ENCODE peak calls at places on chromosomes 2 and 18, in five cellular contexts. One of them, this sample, is unnamed.

GRCh38 chr2:119231975-119232665 is 8.5 kb downstream of the STEAP3 start:
- DNase-seq in dorsolateral prefrontal cortex: no peak
- DNase-seq in fibroblast of the aortic adventitia: peak; percentile 21
- DNase-seq in lower leg skin: no peak
- DNase-seq in heart right ventricle: no peak
- DNase-seq in this sample: no peak

GRCh38 chr18:21450913-21451312 is 149.6 kb downstream of the ESCO1 start:
- DNase-seq in lower leg skin: no peak
- DNase-seq in fibroblast of the aortic adventitia: no peak
- DNase-seq in dorsolateral prefrontal cortex: no peak
- DNase-seq in heart right ventricle: no peak
- DNase-seq in this sample: no peak

GRCh38 chr18:37565985-37566478 is 434 bp upstream of the CELF4 start:
- DNase-seq in dorsolateral prefrontal cortex: peak; percentile 70
- DNase-seq in fibroblast of the aortic adventitia: peak; percentile 31
- DNase-seq in heart right ventricle: peak; percentile 54
- DNase-seq in lower leg skin: no peak
- DNase-seq in this sample: no peak

GRCh38 chr2:60707750-60708371 is 48.2 kb upstream of the PAPOLG start:
- DNase-seq in lower leg skin: no peak
- DNase-seq in fibroblast of the aortic adventitia: peak; percentile 59
- DNase-seq in heart right ventricle: no peak
- DNase-seq in dorsolateral prefrontal cortex: no peak
- DNase-seq in this sample: no peak

GRCh38 chr2:225735844-225736243 is 336.3 kb downstream of the NYAP2 start:
- DNase-seq in fibroblast of the aortic adventitia: peak; percentile 95
- DNase-seq in heart right ventricle: no peak
- DNase-seq in dorsolateral prefrontal cortex: no peak
- DNase-seq in lower leg skin: no peak
- DNase-seq in this sample: peak; percentile 83

GRCh38 chr18:13442451-13442850 is 223.9 kb downstream of the LDLRAD4 start:
- DNase-seq in heart right ventricle: no peak
- DNase-seq in dorsolateral prefrontal cortex: no peak
- DNase-seq in fibroblast of the aortic adventitia: no peak
- DNase-seq in lower leg skin: peak; percentile 78
- DNase-seq in this sample: no peak

GRCh38 chr2:20573611-20574422 is 77.1 kb downstream of the HS1BP3 start:
- DNase-seq in lower leg skin: no peak
- DNase-seq in heart right ventricle: no peak
- DNase-seq in fibroblast of the aortic adventitia: peak; percentile 74
- DNase-seq in dorsolateral prefrontal cortex: peak; percentile 76
- DNase-seq in this sample: peak; percentile 73

GRCh38 chr2:29108225-29108624 is 7.0 kb upstream of the CLIP4 start:
- DNase-seq in lower leg skin: no peak
- DNase-seq in heart right ventricle: no peak
- DNase-seq in fibroblast of the aortic adventitia: peak; percentile 88
- DNase-seq in dorsolateral prefrontal cortex: peak; percentile 59
- DNase-seq in this sample: peak; percentile 86

GRCh38 chr2:98458667-98459380 is 14.2 kb downstream of the INPP4A start:
- DNase-seq in lower leg skin: peak; percentile 75
- DNase-seq in dorsolateral prefrontal cortex: no peak
- DNase-seq in heart right ventricle: no peak
- DNase-seq in fibroblast of the aortic adventitia: no peak
- DNase-seq in this sample: no peak

GRCh38 chr18:67509711-67510110 is 6.8 kb downstream of the DSEL start:
- DNase-seq in lower leg skin: no peak
- DNase-seq in heart right ventricle: no peak
- DNase-seq in fibroblast of the aortic adventitia: peak; percentile 85
- DNase-seq in dorsolateral prefrontal cortex: no peak
- DNase-seq in this sample: no peak

GRCh38 chr2:86372641-86373502 is 35.4 kb upstream of the REEP1 start:
- DNase-seq in lower leg skin: no peak
- DNase-seq in dorsolateral prefrontal cortex: no peak
- DNase-seq in fibroblast of the aortic adventitia: peak; percentile 45
- DNase-seq in heart right ventricle: peak; percentile 55
- DNase-seq in this sample: no peak

GRCh38 chr2:134736167-134736885 is 17.5 kb upstream of the TMEM163 start:
- DNase-seq in fibroblast of the aortic adventitia: peak; percentile 72
- DNase-seq in dorsolateral prefrontal cortex: no peak
- DNase-seq in heart right ventricle: no peak
- DNase-seq in lower leg skin: no peak
- DNase-seq in this sample: peak; percentile 23

GRCh38 chr2:127032601-127033000 is 74.4 kb downstream of the BIN1 start:
- DNase-seq in lower leg skin: no peak
- DNase-seq in dorsolateral prefrontal cortex: no peak
- DNase-seq in heart right ventricle: no peak
- DNase-seq in fibroblast of the aortic adventitia: no peak
- DNase-seq in this sample: no peak

GRCh38 chr18:72541871-72542690 is 2.1 kb downstream of the CBLN2 start:
- DNase-seq in dorsolateral prefrontal cortex: no peak
- DNase-seq in lower leg skin: no peak
- DNase-seq in fibroblast of the aortic adventitia: no peak
- DNase-seq in heart right ventricle: no peak
- DNase-seq in this sample: no peak

GRCh38 chr2:31020713-31021112 is 117.5 kb downstream of the GALNT14 start:
- DNase-seq in heart right ventricle: no peak
- DNase-seq in fibroblast of the aortic adventitia: no peak
- DNase-seq in dorsolateral prefrontal cortex: no peak
- DNase-seq in lower leg skin: no peak
- DNase-seq in this sample: no peak

GRCh38 chr18:27363918-27364317 is 178.8 kb upstream of the CHST9 start:
- DNase-seq in lower leg skin: no peak
- DNase-seq in fibroblast of the aortic adventitia: peak; percentile 8
- DNase-seq in dorsolateral prefrontal cortex: no peak
- DNase-seq in heart right ventricle: no peak
- DNase-seq in this sample: no peak

GRCh38 chr2:170254293-170254732 is 76.4 kb downstream of the MYO3B start:
- DNase-seq in heart right ventricle: no peak
- DNase-seq in fibroblast of the aortic adventitia: no peak
- DNase-seq in dorsolateral prefrontal cortex: no peak
- DNase-seq in lower leg skin: no peak
- DNase-seq in this sample: no peak

GRCh38 chr2:11748018-11748860 is 1.8 kb downstream of the LPIN1 start:
- DNase-seq in lower leg skin: no peak
- DNase-seq in heart right ventricle: no peak
- DNase-seq in dorsolateral prefrontal cortex: no peak
- DNase-seq in fibroblast of the aortic adventitia: no peak
- DNase-seq in this sample: no peak

GRCh38 chr2:1744446-1745170 is at the start of gene PXDN:
- DNase-seq in fibroblast of the aortic adventitia: peak; percentile 76
- DNase-seq in lower leg skin: peak; percentile 89
- DNase-seq in dorsolateral prefrontal cortex: no peak
- DNase-seq in heart right ventricle: peak; percentile 61
- DNase-seq in this sample: no peak

GRCh38 chr2:119112770-119113488 is 45.6 kb downstream of the C1QL2 start:
- DNase-seq in dorsolateral prefrontal cortex: no peak
- DNase-seq in heart right ventricle: no peak
- DNase-seq in fibroblast of the aortic adventitia: no peak
- DNase-seq in lower leg skin: no peak
- DNase-seq in this sample: no peak

GRCh38 chr2:105113616-105114275 is 75.9 kb downstream of the MRPS9 start:
- DNase-seq in lower leg skin: no peak
- DNase-seq in fibroblast of the aortic adventitia: no peak
- DNase-seq in heart right ventricle: no peak
- DNase-seq in dorsolateral prefrontal cortex: no peak
- DNase-seq in this sample: no peak

GRCh38 chr2:149160701-149161217 is 122.3 kb downstream of the LYPD6B start:
- DNase-seq in dorsolateral prefrontal cortex: no peak
- DNase-seq in heart right ventricle: no peak
- DNase-seq in fibroblast of the aortic adventitia: no peak
- DNase-seq in lower leg skin: no peak
- DNase-seq in this sample: no peak

GRCh38 chr2:200054681-200055468 is 99.5 kb downstream of the MAIP1 start:
- DNase-seq in fibroblast of the aortic adventitia: no peak
- DNase-seq in heart right ventricle: no peak
- DNase-seq in dorsolateral prefrontal cortex: no peak
- DNase-seq in lower leg skin: no peak
- DNase-seq in this sample: no peak

DNA sequence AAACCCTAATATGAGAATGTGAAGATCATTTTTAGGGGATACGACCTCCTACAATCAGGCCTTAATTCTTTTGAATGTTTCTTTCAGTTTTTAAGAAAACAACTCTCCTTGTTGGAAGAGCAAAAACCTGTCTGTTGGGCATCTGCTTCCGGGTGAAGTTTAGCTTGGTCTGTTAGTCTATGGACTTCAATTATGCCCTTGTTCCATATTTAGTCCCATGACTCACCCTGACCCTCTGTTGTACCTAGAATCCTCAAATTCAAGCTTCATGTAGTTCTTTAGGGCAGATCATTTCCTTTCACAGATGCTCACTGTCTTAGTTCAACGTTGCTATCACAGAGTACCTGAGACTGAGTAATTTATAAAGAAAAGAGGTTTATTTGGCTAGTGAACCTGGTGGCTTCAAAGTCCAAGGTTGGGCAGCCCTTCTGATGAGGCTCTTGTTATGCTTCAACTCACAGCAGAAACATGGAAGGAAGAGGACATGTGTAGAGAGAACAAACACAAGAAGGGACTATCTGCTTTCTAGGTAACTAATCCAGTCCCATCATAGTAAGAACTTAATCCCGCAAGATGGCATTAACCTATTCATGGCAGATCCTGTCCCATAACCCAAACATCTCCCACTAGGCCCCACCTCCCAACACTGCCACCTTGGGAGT is 82.5 kb upstream of the SERPINE2 start:
- DNase-seq in dorsolateral prefrontal cortex: no peak
- DNase-seq in fibroblast of the aortic adventitia: no peak
- DNase-seq in lower leg skin: no peak
- DNase-seq in heart right ventricle: no peak
- DNase-seq in this sample: no peak
- H3K4me3 ChIP-seq in dorsolateral prefrontal cortex: no peak overlapping the region
- H3K4me3 ChIP-seq in fibroblast of the aortic adventitia: no peak overlapping the region
- H3K4me3 ChIP-seq in lower leg skin: no peak overlapping the region
- H3K4me3 ChIP-seq in heart right ventricle: no peak overlapping the region
- H3K4me3 ChIP-seq in this sample: no peak overlapping the region

GRCh38 chr18:11906181-11906580 is 1.9 kb downstream of the MPPE1 start:
- DNase-seq in dorsolateral prefrontal cortex: no peak
- DNase-seq in lower leg skin: no peak
- DNase-seq in fibroblast of the aortic adventitia: no peak
- DNase-seq in heart right ventricle: no peak
- DNase-seq in this sample: no peak

GRCh38 chr18:11909081-11909410 is 929 bp upstream of the MPPE1 start:
- DNase-seq in fibroblast of the aortic adventitia: peak; percentile 32
- DNase-seq in heart right ventricle: no peak
- DNase-seq in lower leg skin: no peak
- DNase-seq in dorsolateral prefrontal cortex: no peak
- DNase-seq in this sample: no peak

GRCh38 chr18:11908182-11909080 is at the start of gene MPPE1:
- DNase-seq in lower leg skin: peak; percentile 97
- DNase-seq in fibroblast of the aortic adventitia: peak; percentile 75
- DNase-seq in heart right ventricle: peak; percentile 89
- DNase-seq in dorsolateral prefrontal cortex: peak; percentile 80
- DNase-seq in this sample: peak; percentile 51

GRCh38 chr18:11906926-11907874 is 917 bp downstream of the MPPE1 start:
- DNase-seq in fibroblast of the aortic adventitia: no peak
- DNase-seq in lower leg skin: no peak
- DNase-seq in dorsolateral prefrontal cortex: no peak
- DNase-seq in heart right ventricle: no peak
- DNase-seq in this sample: no peak

GRCh38 chr18:11909597-11910026 is 1.5 kb upstream of the MPPE1 start:
- DNase-seq in dorsolateral prefrontal cortex: no peak
- DNase-seq in fibroblast of the aortic adventitia: peak; percentile 45
- DNase-seq in lower leg skin: no peak
- DNase-seq in heart right ventricle: no peak
- DNase-seq in this sample: no peak
- H3K4me3 ChIP-seq in dorsolateral prefrontal cortex: peak overlapping the region; percentile 91
- H3K4me3 ChIP-seq in fibroblast of the aortic adventitia: no peak overlapping the region
- H3K4me3 ChIP-seq in lower leg skin: no peak overlapping the region
- H3K4me3 ChIP-seq in heart right ventricle: no peak overlapping the region
- H3K4me3 ChIP-seq in this sample: no peak overlapping the region

DNA sequence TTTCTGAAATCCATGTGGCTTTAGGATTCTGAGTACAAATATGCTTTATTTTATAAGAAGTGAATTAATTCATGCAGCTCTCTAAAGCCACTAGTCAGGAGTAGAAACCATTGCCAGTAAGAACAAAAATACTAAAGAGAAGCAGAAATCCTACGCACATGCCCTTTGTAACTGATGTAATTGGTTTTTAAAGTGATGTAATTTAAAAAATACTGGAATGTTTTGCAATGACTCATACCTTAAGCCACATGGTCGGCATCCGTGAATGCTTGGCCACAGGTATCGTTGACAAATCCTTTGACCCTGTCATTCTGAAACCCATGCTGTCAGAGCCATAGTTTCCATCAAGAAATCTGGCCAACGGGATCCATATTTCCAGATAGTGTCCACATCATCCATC is 213.3 kb downstream of the ACKR3 start:
- DNase-seq in heart right ventricle: no peak
- DNase-seq in fibroblast of the aortic adventitia: peak; percentile 96
- DNase-seq in lower leg skin: peak; percentile 36
- DNase-seq in dorsolateral prefrontal cortex: no peak
- DNase-seq in this sample: peak; percentile 43
- H3K4me3 ChIP-seq in heart right ventricle: no peak overlapping the region
- H3K4me3 ChIP-seq in fibroblast of the aortic adventitia: no peak overlapping the region
- H3K4me3 ChIP-seq in lower leg skin: no peak overlapping the region
- H3K4me3 ChIP-seq in dorsolateral prefrontal cortex: no peak overlapping the region
- H3K4me3 ChIP-seq in this sample: no peak overlapping the region

DNA sequence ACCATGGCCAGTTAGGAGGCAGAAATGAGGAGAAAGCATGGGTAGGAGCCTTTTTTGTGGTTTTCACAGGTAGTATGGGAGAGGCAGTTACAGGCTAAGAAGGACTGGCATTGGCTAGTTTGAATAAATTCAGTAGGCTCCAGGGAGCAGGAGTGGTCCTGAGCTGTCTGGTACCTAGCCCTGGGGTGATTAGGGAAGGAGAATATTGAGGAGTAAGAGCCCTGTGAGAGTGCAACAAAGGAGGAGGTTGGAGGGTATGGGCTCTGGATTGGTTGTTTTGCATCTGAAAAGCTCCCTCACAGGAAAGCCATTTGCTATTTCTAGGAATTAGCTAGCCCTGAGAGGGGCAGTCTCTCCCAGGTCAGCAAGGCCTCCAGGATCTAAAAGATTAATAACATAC is 13.3 kb upstream of the TCF7L1 start:
- DNase-seq in lower leg skin: no peak
- DNase-seq in dorsolateral prefrontal cortex: no peak
- DNase-seq in heart right ventricle: no peak
- DNase-seq in fibroblast of the aortic adventitia: no peak
- DNase-seq in this sample: no peak
- H3K4me3 ChIP-seq in lower leg skin: no peak overlapping the region
- H3K4me3 ChIP-seq in dorsolateral prefrontal cortex: no peak overlapping the region
- H3K4me3 ChIP-seq in heart right ventricle: no peak overlapping the region
- H3K4me3 ChIP-seq in fibroblast of the aortic adventitia: no peak overlapping the region
- H3K4me3 ChIP-seq in this sample: no peak overlapping the region

GRCh38 chr2:239307921-239308620 is 92.7 kb downstream of the HDAC4 start:
- DNase-seq in lower leg skin: peak; percentile 76
- DNase-seq in dorsolateral prefrontal cortex: no peak
- DNase-seq in heart right ventricle: no peak
- DNase-seq in fibroblast of the aortic adventitia: no peak
- DNase-seq in this sample: no peak

GRCh38 chr2:239308696-239309397 is 92.0 kb downstream of the HDAC4 start:
- DNase-seq in heart right ventricle: no peak
- DNase-seq in fibroblast of the aortic adventitia: peak; percentile 84
- DNase-seq in dorsolateral prefrontal cortex: no peak
- DNase-seq in lower leg skin: peak; percentile 92
- DNase-seq in this sample: no peak

GRCh38 chr2:239310401-239311061 is 90.3 kb downstream of the HDAC4 start:
- DNase-seq in lower leg skin: peak; percentile 79
- DNase-seq in fibroblast of the aortic adventitia: no peak
- DNase-seq in heart right ventricle: peak; percentile 7
- DNase-seq in dorsolateral prefrontal cortex: no peak
- DNase-seq in this sample: no peak

GRCh38 chr2:239311132-239312040 is 89.4 kb downstream of the HDAC4 start:
- DNase-seq in dorsolateral prefrontal cortex: no peak
- DNase-seq in lower leg skin: peak; percentile 85
- DNase-seq in fibroblast of the aortic adventitia: no peak
- DNase-seq in heart right ventricle: peak; percentile 16
- DNase-seq in this sample: no peak

GRCh38 chr2:239309398-239310245 is 91.2 kb downstream of the HDAC4 start:
- DNase-seq in fibroblast of the aortic adventitia: no peak
- DNase-seq in heart right ventricle: no peak
- DNase-seq in lower leg skin: peak; percentile 81
- DNase-seq in dorsolateral prefrontal cortex: no peak
- DNase-seq in this sample: no peak
- H3K4me3 ChIP-seq in fibroblast of the aortic adventitia: peak overlapping the region; percentile 70
- H3K4me3 ChIP-seq in heart right ventricle: peak overlapping the region; percentile 33
- H3K4me3 ChIP-seq in lower leg skin: no peak overlapping the region
- H3K4me3 ChIP-seq in dorsolateral prefrontal cortex: peak overlapping the region; percentile 52
- H3K4me3 ChIP-seq in this sample: peak overlapping the region; percentile 34

This sample was measured in skeletal muscle cell.